ENCODE peak calls at places on chromosomes 2 and 18, in nine cellular contexts. I, W, F, B, H, J, N, O and U are unnamed samples.
A peak's percentile ranks its signal among the peaks of the same experiment; 100 is the strongest.

GRCh38 chr2:101787097-101787496 is 89.6 kb downstream of the MAP4K4 start:
- DNase-seq in I (no peak), B (peak; percentile 64), W (no peak), N (no peak), H (no peak), F (no peak), O (no peak), J (no peak), U (no peak)

GRCh38 chr2:236661064-236661761 is 91.6 kb downstream of the ACKR3 start:
- DNase-seq in W (no peak), F (no peak), N (peak; percentile 43), O (no peak), J (peak; percentile 28), I (no peak), H (peak; percentile 83), B (peak; percentile 89), U (peak; percentile 66)

GRCh38 chr2:157940024-157940423 is 63.9 kb upstream of the ACVR1 start:
- DNase-seq in O (no peak), H (no peak), N (peak; percentile 7), J (no peak), W (no peak), I (no peak), F (no peak), B (peak; percentile 13), U (no peak)

GRCh38 chr2:202717598-202718310 is 83.0 kb downstream of the FAM117B start:
- DNase-seq in J (no peak), O (no peak), N (no peak), H (no peak), F (no peak), B (no peak), W (no peak), I (peak; percentile 28), U (no peak)

GRCh38 chr2:229363126-229363814 is 92.2 kb upstream of the PID1 start:
- DNase-seq in O (no peak), I (no peak), F (no peak), B (peak; percentile 67), J (no peak), N (no peak), W (no peak), H (peak; percentile 25), U (no peak)

GRCh38 chr18:45876131-45876530 is 50.7 kb downstream of the SIGLEC15 start:
- DNase-seq in N (no peak), J (no peak), H (peak; percentile 53), I (peak; percentile 13), F (no peak), W (no peak), B (peak; percentile 69), O (no peak), U (no peak)

GRCh38 chr2:133788391-133788790 is 220.1 kb upstream of the NCKAP5 start:
- DNase-seq in I (no peak), B (peak; percentile 52), H (no peak), N (peak; percentile 68), O (no peak), W (no peak), J (no peak), F (no peak), U (no peak)

GRCh38 chr2:174036825-174037224 is 71.7 kb upstream of the SP3 start:
- DNase-seq in I (peak; percentile 67), W (no peak), O (no peak), N (no peak), F (no peak), J (no peak), B (no peak), H (no peak), U (no peak)

GRCh38 chr2:227665189-227665940 is 1.2 kb upstream of the SCYGR5 start:
- DNase-seq in I (no peak), J (no peak), B (no peak), N (no peak), W (no peak), F (no peak), O (no peak), H (no peak), U (no peak)

GRCh38 chr18:73409242-73409641 is 541.5 kb upstream of the NETO1 start:
- DNase-seq in O (no peak), N (no peak), H (peak; percentile 51), J (no peak), F (no peak), W (no peak), B (peak; percentile 35), I (no peak), U (no peak)

GRCh38 chr2:203804070-203804469 is 63.5 kb upstream of the CTLA4 start:
- DNase-seq in J (no peak), O (no peak), H (peak; percentile 99), I (no peak), W (no peak), F (no peak), B (peak; percentile 100), N (peak; percentile 99), U (peak; percentile 84)

GRCh38 chr18:286515-287310 is 18.9 kb upstream of the THOC1 start:
- DNase-seq in N (peak; percentile 6), W (no peak), O (no peak), I (no peak), J (no peak), B (peak; percentile 26), H (peak; percentile 54), F (no peak), U (no peak)

GRCh38 chr18:68874361-68874760 is 76.5 kb downstream of the CCDC102B start:
- DNase-seq in H (peak; percentile 50), W (no peak), N (peak; percentile 10), O (no peak), J (no peak), F (no peak), I (no peak), B (peak; percentile 45), U (no peak)

GRCh38 chr2:181978351-181979150 is 7.1 kb upstream of the PPP1R1C start:
- DNase-seq in I (no peak), J (no peak), B (peak; percentile 52), F (no peak), N (peak; percentile 17), O (no peak), H (no peak), W (no peak), U (no peak)

GRCh38 chr2:20624156-20624883 is 26.6 kb downstream of the HS1BP3 start:
- DNase-seq in F (no peak), O (no peak), H (no peak), N (no peak), J (no peak), B (no peak), I (no peak), W (no peak), U (no peak)

GRCh38 chr2:25372405-25373268 is 30.9 kb upstream of the DNMT3A start:
- DNase-seq in O (no peak), W (no peak), H (no peak), F (no peak), N (no peak), I (no peak), B (no peak), J (no peak), U (no peak)

GRCh38 chr18:11392292-11392691 is 217.1 kb upstream of the SLC35G4 start:
- DNase-seq in O (no peak), W (no peak), H (peak; percentile 27), J (no peak), I (no peak), F (no peak), B (peak; percentile 57), N (no peak), U (no peak)
- H3K4me3 ChIP-seq in O (no peak overlapping the region), W (no peak overlapping the region), H (no peak overlapping the region), J (no peak overlapping the region), I (no peak overlapping the region), F (no peak overlapping the region), B (no peak overlapping the region), N (no peak overlapping the region), U (no peak overlapping the region)

DNA sequence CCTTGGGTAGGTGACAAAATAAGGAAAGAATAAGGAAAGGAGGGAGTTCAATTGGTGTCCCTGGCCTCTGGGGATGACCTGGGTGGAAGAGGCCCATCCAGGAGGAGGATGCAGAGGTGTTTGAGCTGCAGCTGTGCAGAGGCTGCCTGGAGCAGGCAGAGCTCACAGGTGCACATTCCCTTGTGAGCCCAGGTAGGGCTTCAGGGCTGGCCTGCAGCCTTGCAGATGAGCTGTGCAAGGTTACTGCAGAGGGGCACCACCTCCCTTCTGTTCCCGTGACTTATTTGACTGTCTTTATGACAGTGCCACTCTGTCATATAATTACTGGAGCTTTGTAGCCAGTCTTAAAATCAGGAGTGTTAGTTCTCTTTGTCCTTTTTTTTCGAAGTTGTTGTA is 263.2 kb upstream of the HS6ST1 start:
- DNase-seq in J (no peak), I (no peak), N (no peak), H (no peak), B (no peak), O (no peak), F (no peak), W (no peak), U (no peak)
- TF ChIP-seq CTCF in J (no peak), I (no peak), N (no peak), H (no peak), B (no peak), O (no peak), F (no peak), W (no peak), U (no peak)

GRCh38 chr2:215617060-215617824 is 181.4 kb upstream of the FN1 start:
- DNase-seq in J (no peak), F (no peak), O (no peak), H (no peak), I (no peak), B (no peak), N (no peak), W (no peak), U (no peak)

GRCh38 chr2:215618145-215618544 is 182.3 kb upstream of the FN1 start:
- DNase-seq in H (no peak), I (no peak), W (no peak), J (no peak), O (no peak), N (no peak), B (no peak), F (no peak), U (no peak)

GRCh38 chr2:215615067-215615828 is 179.4 kb upstream of the FN1 start:
- DNase-seq in I (no peak), H (no peak), F (no peak), N (no peak), W (no peak), J (no peak), O (no peak), B (no peak), U (no peak)

GRCh38 chr2:215614296-215614695 is 178.4 kb upstream of the FN1 start:
- DNase-seq in W (no peak), O (no peak), H (no peak), F (no peak), I (no peak), B (no peak), N (no peak), J (no peak), U (no peak)

GRCh38 chr2:215615829-215616226 is 180.0 kb upstream of the FN1 start:
- DNase-seq in J (no peak), F (no peak), H (no peak), B (no peak), W (no peak), O (no peak), I (no peak), N (no peak), U (no peak)
- H3K4me3 ChIP-seq in J (no peak overlapping the region), F (no peak overlapping the region), H (no peak overlapping the region), B (no peak overlapping the region), W (no peak overlapping the region), O (no peak overlapping the region), I (no peak overlapping the region), N (no peak overlapping the region), U (no peak overlapping the region)

DNA sequence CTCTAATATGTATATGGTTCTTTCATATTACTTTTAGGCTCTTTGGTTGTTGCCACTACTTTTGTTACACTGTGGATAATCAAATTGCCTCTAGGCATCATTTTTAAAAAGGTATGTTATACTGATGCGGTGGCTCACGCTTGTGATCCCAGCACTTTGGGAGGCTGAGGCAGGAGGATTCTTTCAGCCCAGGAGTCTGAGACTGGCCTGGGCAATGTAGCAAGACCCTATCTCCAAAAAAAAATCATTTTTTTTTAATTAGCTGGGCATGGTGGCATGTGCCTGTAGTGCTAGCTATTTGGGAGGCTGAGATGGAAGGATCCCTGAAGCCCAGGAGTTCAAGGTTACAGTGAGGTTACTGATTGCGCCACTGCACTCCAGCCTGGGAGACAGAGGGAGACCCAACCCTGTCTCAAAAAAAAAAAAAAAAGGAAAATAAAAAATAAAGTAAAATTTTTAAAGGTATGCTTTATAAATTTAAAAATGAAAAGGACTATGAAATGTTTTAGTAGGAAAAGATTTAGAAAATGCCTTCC is 48.1 kb upstream of the DYNC2LI1 start:
- DNase-seq in F (no peak), N (no peak), O (no peak), J (no peak), H (no peak), I (no peak), W (no peak), B (no peak), U (no peak)
- TF ChIP-seq CTCF in F (no peak), N (no peak), O (no peak), J (no peak), H (no peak), I (no peak), W (no peak), B (no peak), U (no peak)